ENCODE peak calls at places on chromosomes 7 and 10, in nine cellular contexts. One of them, this sample, is unnamed.

GRCh38 chr10:27771231-27771630 is 25.6 kb upstream of the MKX start:
- DNase-seq in stimulated activated CD8-positive, alpha-beta memory T cell treated with anti-CD3 and anti-CD28 coated beads, Interleukin-15, amount 100 ng/mL, for 1 hour: no peak
- DNase-seq in H9: no peak
- DNase-seq in HuH-7.5: no peak
- DNase-seq in HTR-8/SVneo: no peak
- DNase-seq in upper lobe of right lung: no peak
- DNase-seq in SW480: no peak
- DNase-seq in GM23248: no peak
- DNase-seq in NCI-H2107: no peak
- DNase-seq in this sample: no peak

GRCh38 chr7:42645906-42646305 is 266.0 kb downstream of the C7orf25 start:
- DNase-seq in stimulated activated CD8-positive, alpha-beta memory T cell treated with anti-CD3 and anti-CD28 coated beads, Interleukin-15, amount 100 ng/mL, for 1 hour: no peak
- DNase-seq in H9: no peak
- DNase-seq in HuH-7.5: no peak
- DNase-seq in HTR-8/SVneo: no peak
- DNase-seq in upper lobe of right lung: no peak
- DNase-seq in SW480: peak; percentile 85
- DNase-seq in GM23248: peak; percentile 10
- DNase-seq in NCI-H2107: no peak
- DNase-seq in this sample: no peak

GRCh38 chr10:76309744-76310441 is 878.5 kb downstream of the LRMDA start:
- DNase-seq in stimulated activated CD8-positive, alpha-beta memory T cell treated with anti-CD3 and anti-CD28 coated beads, Interleukin-15, amount 100 ng/mL, for 1 hour: no peak
- DNase-seq in H9: no peak
- DNase-seq in HuH-7.5: no peak
- DNase-seq in HTR-8/SVneo: no peak
- DNase-seq in upper lobe of right lung: no peak
- DNase-seq in SW480: no peak
- DNase-seq in GM23248: peak; percentile 68
- DNase-seq in NCI-H2107: no peak
- DNase-seq in this sample: no peak

GRCh38 chr10:131706476-131706875 is 194.3 kb upstream of the PPP2R2D start:
- DNase-seq in stimulated activated CD8-positive, alpha-beta memory T cell treated with anti-CD3 and anti-CD28 coated beads, Interleukin-15, amount 100 ng/mL, for 1 hour: no peak
- DNase-seq in H9: no peak
- DNase-seq in HuH-7.5: no peak
- DNase-seq in HTR-8/SVneo: no peak
- DNase-seq in upper lobe of right lung: no peak
- DNase-seq in SW480: no peak
- DNase-seq in GM23248: no peak
- DNase-seq in NCI-H2107: no peak
- DNase-seq in this sample: no peak

GRCh38 chr7:8817448-8818036 is 384.1 kb downstream of the NXPH1 start:
- DNase-seq in stimulated activated CD8-positive, alpha-beta memory T cell treated with anti-CD3 and anti-CD28 coated beads, Interleukin-15, amount 100 ng/mL, for 1 hour: no peak
- DNase-seq in H9: no peak
- DNase-seq in HuH-7.5: no peak
- DNase-seq in HTR-8/SVneo: no peak
- DNase-seq in upper lobe of right lung: no peak
- DNase-seq in SW480: no peak
- DNase-seq in GM23248: no peak
- DNase-seq in NCI-H2107: no peak
- DNase-seq in this sample: no peak

GRCh38 chr7:5517057-5517456 is 93.4 kb upstream of the TNRC18 start:
- DNase-seq in stimulated activated CD8-positive, alpha-beta memory T cell treated with anti-CD3 and anti-CD28 coated beads, Interleukin-15, amount 100 ng/mL, for 1 hour: no peak
- DNase-seq in H9: no peak
- DNase-seq in HuH-7.5: no peak
- DNase-seq in HTR-8/SVneo: no peak
- DNase-seq in upper lobe of right lung: no peak
- DNase-seq in SW480: no peak
- DNase-seq in GM23248: no peak
- DNase-seq in NCI-H2107: no peak
- DNase-seq in this sample: no peak

GRCh38 chr10:75115137-75115536 is 3.7 kb downstream of the SAMD8 start:
- DNase-seq in stimulated activated CD8-positive, alpha-beta memory T cell treated with anti-CD3 and anti-CD28 coated beads, Interleukin-15, amount 100 ng/mL, for 1 hour: no peak
- DNase-seq in H9: no peak
- DNase-seq in HuH-7.5: no peak
- DNase-seq in HTR-8/SVneo: no peak
- DNase-seq in upper lobe of right lung: no peak
- DNase-seq in SW480: no peak
- DNase-seq in GM23248: no peak
- DNase-seq in NCI-H2107: no peak
- DNase-seq in this sample: no peak

GRCh38 chr10:130709415-130709814 is 573.2 kb downstream of the GLRX3 start:
- DNase-seq in stimulated activated CD8-positive, alpha-beta memory T cell treated with anti-CD3 and anti-CD28 coated beads, Interleukin-15, amount 100 ng/mL, for 1 hour: no peak
- DNase-seq in H9: no peak
- DNase-seq in HuH-7.5: no peak
- DNase-seq in HTR-8/SVneo: no peak
- DNase-seq in upper lobe of right lung: no peak
- DNase-seq in SW480: no peak
- DNase-seq in GM23248: no peak
- DNase-seq in NCI-H2107: no peak
- DNase-seq in this sample: no peak

GRCh38 chr7:77538186-77538907 is 1.3 kb downstream of the PTPN12 start:
- DNase-seq in stimulated activated CD8-positive, alpha-beta memory T cell treated with anti-CD3 and anti-CD28 coated beads, Interleukin-15, amount 100 ng/mL, for 1 hour: no peak
- DNase-seq in H9: peak; percentile 77
- DNase-seq in HuH-7.5: peak; percentile 61
- DNase-seq in HTR-8/SVneo: peak; percentile 65
- DNase-seq in upper lobe of right lung: peak; percentile 91
- DNase-seq in SW480: peak; percentile 97
- DNase-seq in GM23248: peak; percentile 97
- DNase-seq in NCI-H2107: peak; percentile 51
- DNase-seq in this sample: no peak

GRCh38 chr10:15222511-15222910 is 54.0 kb upstream of the NMT2 start:
- DNase-seq in stimulated activated CD8-positive, alpha-beta memory T cell treated with anti-CD3 and anti-CD28 coated beads, Interleukin-15, amount 100 ng/mL, for 1 hour: no peak
- DNase-seq in H9: no peak
- DNase-seq in HuH-7.5: no peak
- DNase-seq in HTR-8/SVneo: no peak
- DNase-seq in upper lobe of right lung: no peak
- DNase-seq in SW480: no peak
- DNase-seq in GM23248: no peak
- DNase-seq in NCI-H2107: no peak
- DNase-seq in this sample: no peak

GRCh38 chr10:84156768-84157167 is 16.8 kb upstream of the GPR15LG start:
- DNase-seq in stimulated activated CD8-positive, alpha-beta memory T cell treated with anti-CD3 and anti-CD28 coated beads, Interleukin-15, amount 100 ng/mL, for 1 hour: no peak
- DNase-seq in H9: no peak
- DNase-seq in HuH-7.5: no peak
- DNase-seq in HTR-8/SVneo: no peak
- DNase-seq in upper lobe of right lung: no peak
- DNase-seq in SW480: peak; percentile 11
- DNase-seq in GM23248: peak; percentile 7
- DNase-seq in NCI-H2107: no peak
- DNase-seq in this sample: no peak

GRCh38 chr7:12802070-12802469 is 114.6 kb downstream of the ARL4A start:
- DNase-seq in stimulated activated CD8-positive, alpha-beta memory T cell treated with anti-CD3 and anti-CD28 coated beads, Interleukin-15, amount 100 ng/mL, for 1 hour: no peak
- DNase-seq in H9: no peak
- DNase-seq in HuH-7.5: no peak
- DNase-seq in HTR-8/SVneo: no peak
- DNase-seq in upper lobe of right lung: no peak
- DNase-seq in SW480: peak; percentile 56
- DNase-seq in GM23248: peak; percentile 1
- DNase-seq in NCI-H2107: no peak
- DNase-seq in this sample: no peak

GRCh38 chr7:97130417-97131139 is 13.1 kb downstream of the SDHAF3 start:
- DNase-seq in stimulated activated CD8-positive, alpha-beta memory T cell treated with anti-CD3 and anti-CD28 coated beads, Interleukin-15, amount 100 ng/mL, for 1 hour: no peak
- DNase-seq in H9: peak; percentile 50
- DNase-seq in HuH-7.5: no peak
- DNase-seq in HTR-8/SVneo: no peak
- DNase-seq in upper lobe of right lung: no peak
- DNase-seq in SW480: no peak
- DNase-seq in GM23248: no peak
- DNase-seq in NCI-H2107: no peak
- DNase-seq in this sample: no peak

GRCh38 chr7:132250480-132251326 is 325.6 kb downstream of the PLXNA4 start:
- DNase-seq in stimulated activated CD8-positive, alpha-beta memory T cell treated with anti-CD3 and anti-CD28 coated beads, Interleukin-15, amount 100 ng/mL, for 1 hour: no peak
- DNase-seq in H9: no peak
- DNase-seq in HuH-7.5: no peak
- DNase-seq in HTR-8/SVneo: no peak
- DNase-seq in upper lobe of right lung: no peak
- DNase-seq in SW480: no peak
- DNase-seq in GM23248: no peak
- DNase-seq in NCI-H2107: no peak
- DNase-seq in this sample: no peak

GRCh38 chr7:66261941-66262340 is 56.8 kb downstream of the TPST1 start:
- DNase-seq in stimulated activated CD8-positive, alpha-beta memory T cell treated with anti-CD3 and anti-CD28 coated beads, Interleukin-15, amount 100 ng/mL, for 1 hour: no peak
- DNase-seq in H9: no peak
- DNase-seq in HuH-7.5: no peak
- DNase-seq in HTR-8/SVneo: no peak
- DNase-seq in upper lobe of right lung: no peak
- DNase-seq in SW480: no peak
- DNase-seq in GM23248: no peak
- DNase-seq in NCI-H2107: no peak
- DNase-seq in this sample: no peak

GRCh38 chr7:38410056-38410455 is 136.6 kb upstream of the TARP start:
- DNase-seq in stimulated activated CD8-positive, alpha-beta memory T cell treated with anti-CD3 and anti-CD28 coated beads, Interleukin-15, amount 100 ng/mL, for 1 hour: no peak
- DNase-seq in H9: no peak
- DNase-seq in HuH-7.5: no peak
- DNase-seq in HTR-8/SVneo: no peak
- DNase-seq in upper lobe of right lung: no peak
- DNase-seq in SW480: no peak
- DNase-seq in GM23248: no peak
- DNase-seq in NCI-H2107: no peak
- DNase-seq in this sample: no peak

GRCh38 chr7:17289074-17289665 is 9.3 kb upstream of the AHR start:
- DNase-seq in stimulated activated CD8-positive, alpha-beta memory T cell treated with anti-CD3 and anti-CD28 coated beads, Interleukin-15, amount 100 ng/mL, for 1 hour: no peak
- DNase-seq in H9: no peak
- DNase-seq in HuH-7.5: no peak
- DNase-seq in HTR-8/SVneo: no peak
- DNase-seq in upper lobe of right lung: no peak
- DNase-seq in SW480: no peak
- DNase-seq in GM23248: no peak
- DNase-seq in NCI-H2107: no peak
- DNase-seq in this sample: no peak

GRCh38 chr7:2993868-2994267 is 49.8 kb downstream of the CARD11 start:
- DNase-seq in stimulated activated CD8-positive, alpha-beta memory T cell treated with anti-CD3 and anti-CD28 coated beads, Interleukin-15, amount 100 ng/mL, for 1 hour: no peak
- DNase-seq in H9: no peak
- DNase-seq in HuH-7.5: no peak
- DNase-seq in HTR-8/SVneo: no peak
- DNase-seq in upper lobe of right lung: no peak
- DNase-seq in SW480: peak; percentile 33
- DNase-seq in GM23248: no peak
- DNase-seq in NCI-H2107: no peak
- DNase-seq in this sample: no peak

GRCh38 chr10:17144757-17145156 is 15.1 kb upstream of the CUBN start:
- DNase-seq in stimulated activated CD8-positive, alpha-beta memory T cell treated with anti-CD3 and anti-CD28 coated beads, Interleukin-15, amount 100 ng/mL, for 1 hour: no peak
- DNase-seq in H9: no peak
- DNase-seq in HuH-7.5: no peak
- DNase-seq in HTR-8/SVneo: no peak
- DNase-seq in upper lobe of right lung: no peak
- DNase-seq in SW480: no peak
- DNase-seq in GM23248: peak; percentile 41
- DNase-seq in NCI-H2107: no peak
- DNase-seq in this sample: no peak

GRCh38 chr10:118742787-118743186 is 12.0 kb downstream of the CACUL1 start:
- DNase-seq in stimulated activated CD8-positive, alpha-beta memory T cell treated with anti-CD3 and anti-CD28 coated beads, Interleukin-15, amount 100 ng/mL, for 1 hour: no peak
- DNase-seq in H9: no peak
- DNase-seq in HuH-7.5: no peak
- DNase-seq in HTR-8/SVneo: no peak
- DNase-seq in upper lobe of right lung: no peak
- DNase-seq in SW480: no peak
- DNase-seq in GM23248: peak; percentile 58
- DNase-seq in NCI-H2107: no peak
- DNase-seq in this sample: no peak

GRCh38 chr10:34470307-34470706 is 344.8 kb downstream of the PARD3 start:
- DNase-seq in stimulated activated CD8-positive, alpha-beta memory T cell treated with anti-CD3 and anti-CD28 coated beads, Interleukin-15, amount 100 ng/mL, for 1 hour: no peak
- DNase-seq in H9: no peak
- DNase-seq in HuH-7.5: no peak
- DNase-seq in HTR-8/SVneo: no peak
- DNase-seq in upper lobe of right lung: no peak
- DNase-seq in SW480: no peak
- DNase-seq in GM23248: no peak
- DNase-seq in NCI-H2107: no peak
- DNase-seq in this sample: no peak

GRCh38 chr7:74000489-74001149 is 27.4 kb upstream of the ELN start:
- DNase-seq in stimulated activated CD8-positive, alpha-beta memory T cell treated with anti-CD3 and anti-CD28 coated beads, Interleukin-15, amount 100 ng/mL, for 1 hour: no peak
- DNase-seq in H9: no peak
- DNase-seq in HuH-7.5: no peak
- DNase-seq in HTR-8/SVneo: no peak
- DNase-seq in upper lobe of right lung: no peak
- DNase-seq in SW480: no peak
- DNase-seq in GM23248: no peak
- DNase-seq in NCI-H2107: no peak
- DNase-seq in this sample: no peak

GRCh38 chr7:131443496-131443895 is 112.9 kb downstream of the PODXL start:
- DNase-seq in stimulated activated CD8-positive, alpha-beta memory T cell treated with anti-CD3 and anti-CD28 coated beads, Interleukin-15, amount 100 ng/mL, for 1 hour: no peak
- DNase-seq in H9: no peak
- DNase-seq in HuH-7.5: no peak
- DNase-seq in HTR-8/SVneo: no peak
- DNase-seq in upper lobe of right lung: no peak
- DNase-seq in SW480: no peak
- DNase-seq in GM23248: no peak
- DNase-seq in NCI-H2107: no peak
- DNase-seq in this sample: no peak

GRCh38 chr7:115052706-115053105 is 130.8 kb downstream of the MDFIC start:
- DNase-seq in stimulated activated CD8-positive, alpha-beta memory T cell treated with anti-CD3 and anti-CD28 coated beads, Interleukin-15, amount 100 ng/mL, for 1 hour: no peak
- DNase-seq in H9: peak; percentile 30
- DNase-seq in HuH-7.5: no peak
- DNase-seq in HTR-8/SVneo: no peak
- DNase-seq in upper lobe of right lung: no peak
- DNase-seq in SW480: no peak
- DNase-seq in GM23248: no peak
- DNase-seq in NCI-H2107: no peak
- DNase-seq in this sample: no peak